ENCODE peak calls at places on chromosomes 12 and 14, in nine cellular contexts. One of them, this sample, is unnamed.

GRCh38 chr12:57629897-57630471 is 3.0 kb downstream of the B4GALNT1 start:
- DNase-seq in A549: no peak
- DNase-seq in uterus: no peak
- DNase-seq in lower lobe of right lung: no peak
- DNase-seq in HCT116: no peak
- DNase-seq in OCI-LY7: no peak
- DNase-seq in adrenal gland: no peak
- DNase-seq in cardiac muscle cell: no peak
- DNase-seq in AG04450: no peak
- DNase-seq in this sample: no peak

GRCh38 chr12:110475426-110475825 is 6.8 kb downstream of the FAM216A start:
- DNase-seq in lower lobe of right lung: no peak
- DNase-seq in OCI-LY7: no peak
- DNase-seq in HCT116: no peak
- DNase-seq in cardiac muscle cell: no peak
- DNase-seq in uterus: no peak
- DNase-seq in A549: no peak
- DNase-seq in adrenal gland: no peak
- DNase-seq in AG04450: no peak
- DNase-seq in this sample: no peak

GRCh38 chr12:116520225-116520624 is 39.0 kb upstream of the MAP1LC3B2 start:
- DNase-seq in lower lobe of right lung: no peak
- DNase-seq in AG04450: no peak
- DNase-seq in A549: no peak
- DNase-seq in adrenal gland: no peak
- DNase-seq in cardiac muscle cell: no peak
- DNase-seq in uterus: no peak
- DNase-seq in HCT116: no peak
- DNase-seq in OCI-LY7: no peak
- DNase-seq in this sample: no peak

GRCh38 chr14:104284107-104284592 is 145.8 kb downstream of the KIF26A start:
- DNase-seq in cardiac muscle cell: no peak
- DNase-seq in AG04450: no peak
- DNase-seq in OCI-LY7: no peak
- DNase-seq in uterus: no peak
- DNase-seq in lower lobe of right lung: peak
- DNase-seq in adrenal gland: no peak
- DNase-seq in HCT116: no peak
- DNase-seq in A549: no peak
- DNase-seq in this sample: no peak

GRCh38 chr14:54627718-54628345 is 60.9 kb downstream of the SAMD4A start:
- DNase-seq in A549: no peak
- DNase-seq in AG04450: no peak
- DNase-seq in OCI-LY7: no peak
- DNase-seq in adrenal gland: no peak
- DNase-seq in HCT116: no peak
- DNase-seq in lower lobe of right lung: no peak
- DNase-seq in uterus: peak
- DNase-seq in cardiac muscle cell: peak
- DNase-seq in this sample: no peak

GRCh38 chr12:111788178-111788654 is 21.5 kb downstream of the ALDH2 start:
- DNase-seq in A549: no peak
- DNase-seq in OCI-LY7: peak
- DNase-seq in cardiac muscle cell: no peak
- DNase-seq in uterus: no peak
- DNase-seq in lower lobe of right lung: no peak
- DNase-seq in adrenal gland: peak
- DNase-seq in HCT116: no peak
- DNase-seq in AG04450: no peak
- DNase-seq in this sample: peak

GRCh38 chr14:33705521-33705920 is 245.4 kb downstream of the EGLN3 start:
- DNase-seq in lower lobe of right lung: no peak
- DNase-seq in HCT116: no peak
- DNase-seq in adrenal gland: no peak
- DNase-seq in AG04450: no peak
- DNase-seq in uterus: no peak
- DNase-seq in cardiac muscle cell: no peak
- DNase-seq in A549: no peak
- DNase-seq in OCI-LY7: no peak
- DNase-seq in this sample: no peak

GRCh38 chr12:63917864-63918742 is 73.6 kb downstream of the SRGAP1 start:
- DNase-seq in cardiac muscle cell: no peak
- DNase-seq in AG04450: peak
- DNase-seq in adrenal gland: peak
- DNase-seq in lower lobe of right lung: no peak
- DNase-seq in A549: peak
- DNase-seq in OCI-LY7: peak
- DNase-seq in uterus: no peak
- DNase-seq in HCT116: peak
- DNase-seq in this sample: peak

GRCh38 chr12:3757261-3757660 is 4.4 kb upstream of the CRACR2A start:
- DNase-seq in AG04450: no peak
- DNase-seq in lower lobe of right lung: no peak
- DNase-seq in adrenal gland: no peak
- DNase-seq in cardiac muscle cell: no peak
- DNase-seq in HCT116: no peak
- DNase-seq in OCI-LY7: no peak
- DNase-seq in uterus: no peak
- DNase-seq in A549: no peak
- DNase-seq in this sample: no peak
- TF ChIP-seq CTCF in AG04450: no peak
- TF ChIP-seq CTCF in lower lobe of right lung: no peak
- TF ChIP-seq CTCF in adrenal gland: no peak
- TF ChIP-seq CTCF in cardiac muscle cell: no peak
- TF ChIP-seq CTCF in HCT116: no peak
- TF ChIP-seq CTCF in OCI-LY7: no peak
- TF ChIP-seq CTCF in uterus: no peak
- TF ChIP-seq CTCF in A549: no peak
- TF ChIP-seq CTCF in this sample: no peak

GRCh38 chr14:69937367-69937777 is 58.2 kb downstream of the SMOC1 start:
- DNase-seq in A549: no peak
- DNase-seq in AG04450: no peak
- DNase-seq in adrenal gland: no peak
- DNase-seq in HCT116: no peak
- DNase-seq in lower lobe of right lung: no peak
- DNase-seq in OCI-LY7: no peak
- DNase-seq in uterus: no peak
- DNase-seq in cardiac muscle cell: peak
- DNase-seq in this sample: no peak
- TF ChIP-seq CTCF in A549: no peak
- TF ChIP-seq CTCF in AG04450: no peak
- TF ChIP-seq CTCF in adrenal gland: no peak
- TF ChIP-seq CTCF in HCT116: no peak
- TF ChIP-seq CTCF in lower lobe of right lung: no peak
- TF ChIP-seq CTCF in OCI-LY7: no peak
- TF ChIP-seq CTCF in uterus: no peak
- TF ChIP-seq CTCF in cardiac muscle cell: no peak
- TF ChIP-seq CTCF in this sample: no peak

DNA sequence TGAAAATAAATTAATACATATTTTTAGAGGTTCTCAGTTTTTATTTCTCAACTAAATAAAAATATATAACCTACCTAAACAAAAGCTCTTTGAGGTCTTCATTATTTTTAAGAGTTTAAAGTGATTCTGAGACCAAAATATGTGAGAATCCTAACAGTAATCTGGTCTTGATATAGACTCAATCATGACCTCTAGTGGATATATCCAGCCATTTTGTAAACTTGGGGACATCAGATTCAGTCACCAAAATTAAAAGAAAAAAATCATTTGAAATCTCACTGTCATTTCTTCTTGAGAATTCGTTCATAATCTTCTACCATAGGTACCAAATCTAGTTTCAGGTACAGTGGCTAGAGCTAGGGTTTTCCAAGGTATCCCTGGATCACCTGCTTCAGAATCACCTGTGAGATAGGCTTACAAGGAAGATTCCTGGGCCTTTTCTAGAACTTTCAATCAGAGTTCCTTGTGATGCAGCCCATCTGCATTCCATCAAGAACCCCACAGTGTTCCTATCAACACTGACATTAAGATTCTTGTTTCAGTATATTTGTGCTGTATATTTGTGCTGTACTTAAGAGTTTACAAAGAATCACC is 214.9 kb downstream of the ADAMTS20 start:
- DNase-seq in lower lobe of right lung: no peak
- DNase-seq in OCI-LY7: peak
- DNase-seq in uterus: no peak
- DNase-seq in cardiac muscle cell: peak
- DNase-seq in A549: peak
- DNase-seq in HCT116: peak
- DNase-seq in adrenal gland: no peak
- DNase-seq in AG04450: no peak
- DNase-seq in this sample: no peak
- TF ChIP-seq CTCF in lower lobe of right lung: peak
- TF ChIP-seq CTCF in OCI-LY7: peak
- TF ChIP-seq CTCF in uterus: peak
- TF ChIP-seq CTCF in cardiac muscle cell: peak
- TF ChIP-seq CTCF in A549: peak
- TF ChIP-seq CTCF in HCT116: peak
- TF ChIP-seq CTCF in adrenal gland: peak
- TF ChIP-seq CTCF in AG04450: peak
- TF ChIP-seq CTCF in this sample: peak

GRCh38 chr12:49750027-49750977 is 8.9 kb downstream of the TMBIM6 start:
- DNase-seq in cardiac muscle cell: peak
- DNase-seq in lower lobe of right lung: no peak
- DNase-seq in adrenal gland: peak
- DNase-seq in A549: no peak
- DNase-seq in OCI-LY7: peak
- DNase-seq in HCT116: peak
- DNase-seq in uterus: no peak
- DNase-seq in AG04450: no peak
- DNase-seq in this sample: peak
- TF ChIP-seq CTCF in cardiac muscle cell: no peak
- TF ChIP-seq CTCF in lower lobe of right lung: no peak
- TF ChIP-seq CTCF in adrenal gland: no peak
- TF ChIP-seq CTCF in A549: no peak
- TF ChIP-seq CTCF in OCI-LY7: peak
- TF ChIP-seq CTCF in HCT116: no peak
- TF ChIP-seq CTCF in uterus: no peak
- TF ChIP-seq CTCF in AG04450: no peak
- TF ChIP-seq CTCF in this sample: no peak

DNA sequence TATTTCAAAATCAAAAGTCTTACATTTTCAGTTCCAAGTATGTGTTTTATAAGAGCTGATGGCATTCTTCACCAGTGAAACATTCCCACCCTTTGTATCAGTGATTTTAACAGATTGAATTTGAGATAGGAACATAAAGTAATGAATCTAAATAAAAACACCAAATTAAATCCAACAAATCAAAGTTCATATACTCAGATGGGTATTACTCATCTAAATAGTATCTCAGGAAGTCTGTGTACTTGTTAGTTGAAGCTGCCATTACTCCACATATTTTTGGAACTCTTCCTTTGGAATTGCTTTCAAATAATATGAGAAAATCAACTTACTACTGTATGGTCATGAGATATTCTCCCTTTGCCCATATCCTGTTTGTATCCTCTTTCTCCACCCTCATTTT is 89.1 kb downstream of the MIA2 start:
- DNase-seq in adrenal gland: no peak
- DNase-seq in A549: no peak
- DNase-seq in OCI-LY7: no peak
- DNase-seq in AG04450: no peak
- DNase-seq in HCT116: no peak
- DNase-seq in cardiac muscle cell: no peak
- DNase-seq in lower lobe of right lung: no peak
- DNase-seq in uterus: no peak
- DNase-seq in this sample: peak
- TF ChIP-seq CTCF in adrenal gland: no peak
- TF ChIP-seq CTCF in A549: no peak
- TF ChIP-seq CTCF in OCI-LY7: no peak
- TF ChIP-seq CTCF in AG04450: no peak
- TF ChIP-seq CTCF in HCT116: no peak
- TF ChIP-seq CTCF in cardiac muscle cell: no peak
- TF ChIP-seq CTCF in lower lobe of right lung: no peak
- TF ChIP-seq CTCF in uterus: no peak
- TF ChIP-seq CTCF in this sample: no peak

GRCh38 chr14:82112210-82112839 is 578.7 kb upstream of the SEL1L start:
- DNase-seq in HCT116: no peak
- DNase-seq in cardiac muscle cell: no peak
- DNase-seq in OCI-LY7: no peak
- DNase-seq in lower lobe of right lung: no peak
- DNase-seq in adrenal gland: no peak
- DNase-seq in uterus: no peak
- DNase-seq in AG04450: no peak
- DNase-seq in A549: no peak
- DNase-seq in this sample: no peak

GRCh38 chr14:82113007-82113406 is 579.4 kb upstream of the SEL1L start:
- DNase-seq in A549: no peak
- DNase-seq in AG04450: no peak
- DNase-seq in OCI-LY7: no peak
- DNase-seq in adrenal gland: no peak
- DNase-seq in HCT116: no peak
- DNase-seq in cardiac muscle cell: no peak
- DNase-seq in lower lobe of right lung: no peak
- DNase-seq in uterus: no peak
- DNase-seq in this sample: no peak

GRCh38 chr14:82113710-82114109 is 580.1 kb upstream of the SEL1L start:
- DNase-seq in adrenal gland: no peak
- DNase-seq in cardiac muscle cell: no peak
- DNase-seq in OCI-LY7: no peak
- DNase-seq in HCT116: no peak
- DNase-seq in A549: no peak
- DNase-seq in lower lobe of right lung: no peak
- DNase-seq in uterus: no peak
- DNase-seq in AG04450: no peak
- DNase-seq in this sample: no peak
- TF ChIP-seq CTCF in adrenal gland: no peak
- TF ChIP-seq CTCF in cardiac muscle cell: no peak
- TF ChIP-seq CTCF in OCI-LY7: no peak
- TF ChIP-seq CTCF in HCT116: no peak
- TF ChIP-seq CTCF in A549: no peak
- TF ChIP-seq CTCF in lower lobe of right lung: no peak
- TF ChIP-seq CTCF in uterus: no peak
- TF ChIP-seq CTCF in AG04450: no peak
- TF ChIP-seq CTCF in this sample: no peak

DNA sequence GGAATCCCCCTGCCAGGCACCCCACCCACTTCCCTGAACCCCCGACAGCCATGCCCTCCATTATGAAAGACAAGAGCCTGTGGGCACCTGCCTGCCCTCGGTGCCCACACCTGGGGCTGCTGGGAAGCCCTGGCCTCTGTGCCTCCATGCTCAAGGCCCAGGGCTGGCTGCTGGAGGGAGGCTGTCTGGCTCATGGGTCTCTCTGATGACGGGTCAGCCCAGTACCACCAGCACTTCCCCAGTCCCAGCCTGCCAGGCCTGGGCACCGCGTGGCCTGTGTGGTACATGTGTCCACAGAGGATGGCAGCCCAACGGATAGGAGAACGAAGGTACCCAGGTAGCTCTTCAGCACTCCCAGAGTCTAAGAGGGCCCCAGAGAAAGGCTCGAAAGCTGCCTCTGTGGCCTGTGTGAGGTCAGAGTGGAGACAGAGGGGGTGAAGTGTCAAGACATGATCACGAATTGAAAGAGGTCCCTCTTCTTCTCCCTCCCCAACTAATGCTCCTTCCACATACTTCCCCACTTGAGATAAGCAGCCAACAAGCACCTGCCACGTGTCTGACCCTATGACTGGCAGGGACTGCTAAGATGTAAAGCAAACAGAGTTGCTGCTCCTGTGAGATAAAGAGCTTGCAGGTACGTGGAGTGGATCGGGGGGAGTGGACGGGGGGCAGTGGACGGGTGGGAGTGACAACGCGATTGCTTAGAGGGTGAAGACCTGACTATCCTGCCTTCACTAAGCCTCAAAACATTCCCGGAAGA is 21.2 kb downstream of the FBLN5 start:
- DNase-seq in HCT116: no peak
- DNase-seq in adrenal gland: no peak
- DNase-seq in cardiac muscle cell: no peak
- DNase-seq in lower lobe of right lung: no peak
- DNase-seq in A549: no peak
- DNase-seq in uterus: no peak
- DNase-seq in AG04450: no peak
- DNase-seq in OCI-LY7: no peak
- DNase-seq in this sample: no peak
- TF ChIP-seq CTCF in HCT116: no peak
- TF ChIP-seq CTCF in adrenal gland: no peak
- TF ChIP-seq CTCF in cardiac muscle cell: no peak
- TF ChIP-seq CTCF in lower lobe of right lung: no peak
- TF ChIP-seq CTCF in A549: no peak
- TF ChIP-seq CTCF in uterus: no peak
- TF ChIP-seq CTCF in AG04450: no peak
- TF ChIP-seq CTCF in OCI-LY7: no peak
- TF ChIP-seq CTCF in this sample: no peak

This sample was measured in AG09319.